ENCODE peak calls at places on chromosomes 12 and 14, in eight cellular contexts. G, K, Q, U, Y, V, Z and C are unnamed samples.

GRCh38 chr12:27493260-27493935 is 30.6 kb upstream of the PPFIBP1 start:
- DNase-seq in Y (no peak), Z (no peak), K (no peak), G (no peak), V (no peak), Q (no peak), U (peak), C (no peak)

GRCh38 chr14:64705406-64706118 is 1.3 kb downstream of the PLEKHG3 start:
- DNase-seq in K (no peak), Y (peak), V (no peak), Q (peak), U (peak), G (peak), Z (peak), C (no peak)

GRCh38 chr12:48311313-48311712 is 39.4 kb downstream of the ZNF641 start:
- DNase-seq in Z (no peak), Y (no peak), V (no peak), K (no peak), U (no peak), G (no peak), Q (no peak), C (no peak)

GRCh38 chr12:129186952-129187351 is 333.7 kb downstream of the GLT1D1 start:
- DNase-seq in Q (no peak), Z (no peak), K (no peak), Y (no peak), G (no peak), U (peak), V (no peak), C (no peak)

GRCh38 chr12:129067482-129067881 is 214.2 kb downstream of the GLT1D1 start:
- DNase-seq in Y (no peak), U (no peak), Z (no peak), G (no peak), V (no peak), Q (no peak), K (no peak), C (no peak)

GRCh38 chr12:79414252-79414651 is 276.5 kb downstream of the PAWR start:
- DNase-seq in G (no peak), Y (no peak), Z (no peak), Q (no peak), U (no peak), V (no peak), K (no peak), C (no peak)

GRCh38 chr12:130977759-130978127 is 24.0 kb downstream of the ADGRD1 start:
- DNase-seq in Q (no peak), K (no peak), Z (no peak), V (no peak), Y (no peak), U (no peak), G (no peak), C (no peak)

GRCh38 chr14:74846968-74847549 is 28.9 kb downstream of the PROX2 start:
- DNase-seq in U (peak), Z (no peak), G (no peak), Q (no peak), K (no peak), Y (no peak), V (no peak), C (no peak)

GRCh38 chr12:106645074-106645421 is 62.2 kb downstream of the RFX4 start:
- DNase-seq in Q (no peak), U (no peak), K (peak), Y (peak), Z (no peak), G (peak), V (no peak), C (peak)

GRCh38 chr12:50185975-50186663 is 18.9 kb upstream of the CERS5 start:
- DNase-seq in G (no peak), K (peak), U (no peak), Y (peak), V (no peak), Z (no peak), Q (no peak), C (no peak)

GRCh38 chr12:48934312-48934706 is 9.0 kb upstream of the FKBP11 start:
- DNase-seq in K (no peak), Z (no peak), U (no peak), V (no peak), Y (no peak), Q (no peak), G (no peak), C (no peak)